ENCODE peak calls at places on chromosome 16, in four cellular contexts. Z, U, H and Y are unnamed samples.

GRCh38 chr16:89392881-89393730 is 97.3 kb downstream of the ANKRD11 start:
- DNase-seq in Z (no peak), U (peak; percentile 74), H (peak; percentile 61), Y (no peak)

GRCh38 chr16:11666108-11667055 is 1.9 kb upstream of the SNN start:
- DNase-seq in Z (no peak), U (peak; percentile 34), H (no peak), Y (no peak)

GRCh38 chr16:72434159-72434558 is 262.2 kb upstream of the PMFBP1 start:
- DNase-seq in Z (peak; percentile 17), U (no peak), H (no peak), Y (peak; percentile 21)

GRCh38 chr16:66054095-66054494 is 312.4 kb upstream of the CDH5 start:
- DNase-seq in Z (no peak), U (no peak), H (no peak), Y (no peak)

GRCh38 chr16:75341934-75342811 is 90.7 kb upstream of the BCAR1 start:
- DNase-seq in Z (no peak), U (no peak), H (no peak), Y (peak; percentile 63)

GRCh38 chr16:84356591-84357116 is 11.7 kb upstream of the ATP2C2 start:
- DNase-seq in Z (peak; percentile 26), U (no peak), H (no peak), Y (no peak)

GRCh38 chr16:13883881-13884280 is 36.1 kb upstream of the ERCC4 start:
- DNase-seq in Z (no peak), U (no peak), H (no peak), Y (no peak)

GRCh38 chr16:57803413-57803990 is 1.2 kb upstream of the KIFC3 start:
- DNase-seq in Z (no peak), U (no peak), H (no peak), Y (peak; percentile 52)

GRCh38 chr16:80294172-80294571 is 246.6 kb upstream of the DYNLRB2 start:
- DNase-seq in Z (no peak), U (no peak), H (no peak), Y (no peak)

GRCh38 chr16:46690281-46691178 is 1.1 kb downstream of the ORC6 start:
- DNase-seq in Z (no peak), U (no peak), H (no peak), Y (peak; percentile 82)

GRCh38 chr16:2150418-2151187 is 2.2 kb downstream of the RAB26 start:
- DNase-seq in Z (no peak), U (peak; percentile 89), H (peak; percentile 80), Y (peak; percentile 31)

GRCh38 chr16:67013823-67014640 is 14.9 kb upstream of the CBFB start:
- DNase-seq in Z (peak; percentile 44), U (peak; percentile 53), H (no peak), Y (peak; percentile 77)

GRCh38 chr16:81838794-81839193 is 59.7 kb downstream of the PLCG2 start:
- DNase-seq in Z (no peak), U (no peak), H (no peak), Y (no peak)

GRCh38 chr16:4208529-4208835 is 33.4 kb downstream of the SRL start:
- DNase-seq in Z (no peak), U (no peak), H (no peak), Y (no peak)

GRCh38 chr16:65044861-65045260 is 77.0 kb downstream of the CDH11 start:
- DNase-seq in Z (no peak), U (no peak), H (no peak), Y (peak; percentile 57)

GRCh38 chr16:14415291-14415690 is 214.8 kb downstream of the PARN start:
- DNase-seq in Z (no peak), U (no peak), H (no peak), Y (no peak)

GRCh38 chr16:30951785-30952184 is 2.9 kb downstream of the ORAI3 start:
- DNase-seq in Z (no peak), U (no peak), H (no peak), Y (no peak)

GRCh38 chr16:2532494-2533141 is 1.4 kb upstream of the CEMP1 start:
- DNase-seq in Z (no peak), U (peak; percentile 88), H (no peak), Y (peak; percentile 78)

GRCh38 chr16:525520-526180 is 1.9 kb upstream of the CAPN15 start:
- DNase-seq in Z (no peak), U (no peak), H (no peak), Y (peak; percentile 95)

GRCh38 chr16:61936522-61936921 is 99.7 kb downstream of the CDH8 start:
- DNase-seq in Z (peak; percentile 14), U (no peak), H (no peak), Y (no peak)

GRCh38 chr16:381788-382717 is at the start of gene PGAP6:
- DNase-seq in Z (no peak), U (no peak), H (no peak), Y (peak; percentile 44)

GRCh38 chr16:80887062-80887461 is 82.7 kb upstream of the CDYL2 start:
- DNase-seq in Z (no peak), U (no peak), H (no peak), Y (no peak)

GRCh38 chr16:87125206-87126155 is 191.7 kb downstream of the C16orf95 start:
- DNase-seq in Z (no peak), U (no peak), H (no peak), Y (no peak)

GRCh38 chr16:87126403-87127025 is 190.7 kb downstream of the C16orf95 start:
- DNase-seq in Z (no peak), U (no peak), H (no peak), Y (no peak)

GRCh38 chr16:87129771-87130170 is 187.4 kb downstream of the C16orf95 start:
- DNase-seq in Z (no peak), U (peak; percentile 61), H (no peak), Y (peak; percentile 61)

GRCh38 chr16:87127061-87127765 is 190.0 kb downstream of the C16orf95 start:
- DNase-seq in Z (no peak), U (no peak), H (no peak), Y (peak; percentile 58)

GRCh38 chr16:87127766-87128147 is 189.4 kb downstream of the C16orf95 start:
- DNase-seq in Z (no peak), U (no peak), H (no peak), Y (no peak)
- H2BK12ac ChIP-seq in Z (peak overlapping the region; percentile 48), U (no peak overlapping the region), H (peak overlapping the region; percentile 68), Y (peak overlapping the region; percentile 37)

DNA sequence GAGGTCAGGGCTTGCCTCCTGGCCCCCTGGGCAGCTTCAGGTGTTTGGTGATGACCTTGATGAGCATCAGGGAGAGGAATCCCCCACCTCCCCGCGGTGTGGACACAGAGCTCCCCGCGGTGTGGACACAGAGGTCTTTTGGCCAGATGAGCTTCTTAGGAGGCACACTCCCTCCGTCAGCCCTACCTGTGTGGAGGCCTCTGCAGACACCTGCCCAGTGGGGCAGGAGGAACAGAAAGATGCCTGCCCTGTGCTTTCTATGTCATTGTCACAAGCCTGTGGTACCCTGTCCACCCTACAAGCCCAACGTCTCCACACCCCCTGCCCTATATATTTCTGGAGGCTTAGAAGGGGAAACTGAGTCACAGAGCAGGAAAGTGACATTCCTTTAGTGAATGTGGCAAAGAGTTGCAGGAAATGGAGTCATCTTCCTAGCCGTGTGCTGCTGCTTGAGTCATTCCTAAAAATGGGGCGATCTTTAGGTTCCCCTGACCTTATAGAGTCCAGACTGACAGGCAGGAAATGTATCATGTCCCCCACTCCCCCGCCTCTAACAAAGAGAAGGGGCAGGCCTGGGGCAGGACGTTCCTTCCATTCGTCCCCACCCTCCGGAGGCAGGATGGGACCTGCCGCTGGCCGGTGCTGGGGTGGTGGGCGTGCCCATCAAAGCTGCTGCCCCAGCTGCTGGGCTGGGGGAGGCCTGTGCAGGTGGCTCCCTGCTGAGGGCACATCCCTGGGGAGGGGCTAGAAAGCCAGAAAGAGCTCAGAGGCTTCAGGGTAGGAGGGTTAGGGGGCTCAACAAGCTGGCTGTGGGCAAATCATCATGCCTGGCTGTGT is 987 bp upstream of the C16orf74 start:
- DNase-seq in Z (no peak), U (peak; percentile 80), H (peak; percentile 34), Y (no peak)
- H2BK15ac ChIP-seq in Z (peak overlapping the region; percentile 30), U (no peak overlapping the region), H (peak overlapping the region; percentile 21), Y (no peak overlapping the region)

GRCh38 chr16:56357291-56357764 is 68.0 kb downstream of the AMFR start:
- DNase-seq in Z (no peak), U (peak; percentile 42), H (no peak), Y (peak; percentile 73)
- H3K9ac ChIP-seq in Z (no peak overlapping the region), U (no peak overlapping the region), H (no peak overlapping the region), Y (peak overlapping the region; percentile 95)

GRCh38 chr16:19607610-19608280 is 52.2 kb downstream of the VPS35L start:
- DNase-seq in Z (no peak), U (no peak), H (no peak), Y (no peak)

GRCh38 chr16:19609359-19609758 is 53.9 kb downstream of the VPS35L start:
- DNase-seq in Z (no peak), U (no peak), H (no peak), Y (no peak)

GRCh38 chr16:19605701-19606100 is 50.2 kb downstream of the VPS35L start:
- DNase-seq in Z (no peak), U (no peak), H (no peak), Y (no peak)

GRCh38 chr16:19613834-19614233 is 58.3 kb downstream of the VPS35L start:
- DNase-seq in Z (no peak), U (no peak), H (no peak), Y (no peak)

DNA sequence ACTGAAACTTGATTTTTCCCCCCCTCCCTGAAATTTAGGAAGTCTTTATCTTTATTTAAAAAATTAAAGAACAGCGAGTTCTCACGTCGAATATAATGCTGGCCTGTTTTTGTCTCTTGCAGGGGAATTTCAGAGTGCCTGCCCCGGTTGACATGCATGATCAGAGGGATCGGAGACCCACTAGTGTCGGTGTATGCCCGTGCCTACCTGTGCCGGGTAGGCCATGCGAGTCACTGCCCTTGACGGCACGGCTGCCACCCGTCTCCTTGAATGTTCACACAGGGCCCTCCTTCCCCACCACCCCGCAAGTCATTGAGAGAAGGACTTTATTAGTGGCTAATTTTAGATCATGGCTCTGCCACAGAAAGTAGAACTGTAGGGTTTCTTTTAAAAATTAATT is 54.7 kb downstream of the VPS35L start:
- DNase-seq in Z (no peak), U (no peak), H (no peak), Y (no peak)
- H2BK12ac ChIP-seq in Z (no peak overlapping the region), U (no peak overlapping the region), H (no peak overlapping the region), Y (no peak overlapping the region)